ENCODE peak calls at places on chromosomes 2 and 18, in six cellular contexts. One of them, this sample, is unnamed.

GRCh38 chr2:215476424-215476823 is 40.6 kb upstream of the FN1 start:
- DNase-seq in heart left ventricle: no peak
- DNase-seq in PC-3: no peak
- DNase-seq in GM13976: no peak
- DNase-seq in BE2C: no peak
- DNase-seq in left ventricle myocardium inferior: no peak
- DNase-seq in this sample: no peak

GRCh38 chr2:226179010-226179409 is 620.6 kb downstream of the IRS1 start:
- DNase-seq in heart left ventricle: no peak
- DNase-seq in left ventricle myocardium inferior: no peak
- DNase-seq in GM13976: no peak
- DNase-seq in PC-3: peak
- DNase-seq in BE2C: no peak
- DNase-seq in this sample: no peak

GRCh38 chr2:233350708-233351107 is 3.6 kb upstream of the DGKD start:
- DNase-seq in GM13976: no peak
- DNase-seq in BE2C: peak
- DNase-seq in left ventricle myocardium inferior: no peak
- DNase-seq in PC-3: peak
- DNase-seq in heart left ventricle: no peak
- DNase-seq in this sample: no peak

GRCh38 chr18:24791736-24792135 is 331.3 kb downstream of the HRH4 start:
- DNase-seq in GM13976: no peak
- DNase-seq in PC-3: no peak
- DNase-seq in heart left ventricle: no peak
- DNase-seq in left ventricle myocardium inferior: no peak
- DNase-seq in BE2C: no peak
- DNase-seq in this sample: no peak

GRCh38 chr2:213766465-213766891 is 482.2 kb downstream of the SPAG16 start:
- DNase-seq in left ventricle myocardium inferior: no peak
- DNase-seq in BE2C: no peak
- DNase-seq in heart left ventricle: no peak
- DNase-seq in GM13976: peak
- DNase-seq in PC-3: no peak
- DNase-seq in this sample: no peak

GRCh38 chr2:120552800-120553471 is 182.7 kb upstream of the GLI2 start:
- DNase-seq in left ventricle myocardium inferior: peak
- DNase-seq in BE2C: peak
- DNase-seq in PC-3: peak
- DNase-seq in GM13976: no peak
- DNase-seq in heart left ventricle: peak
- DNase-seq in this sample: peak

GRCh38 chr2:218311543-218311884 is 19.2 kb upstream of the TMBIM1 start:
- DNase-seq in GM13976: no peak
- DNase-seq in heart left ventricle: no peak
- DNase-seq in PC-3: no peak
- DNase-seq in left ventricle myocardium inferior: no peak
- DNase-seq in BE2C: no peak
- DNase-seq in this sample: no peak

GRCh38 chr18:23833714-23834113 is 144.5 kb downstream of the LAMA3 start:
- DNase-seq in left ventricle myocardium inferior: no peak
- DNase-seq in GM13976: no peak
- DNase-seq in PC-3: no peak
- DNase-seq in heart left ventricle: no peak
- DNase-seq in BE2C: no peak
- DNase-seq in this sample: no peak

GRCh38 chr2:79271456-79271855 is 111.9 kb upstream of the REG3A start:
- DNase-seq in BE2C: no peak
- DNase-seq in left ventricle myocardium inferior: no peak
- DNase-seq in GM13976: no peak
- DNase-seq in heart left ventricle: no peak
- DNase-seq in PC-3: no peak
- DNase-seq in this sample: no peak

GRCh38 chr2:97970300-97971060 is 25.3 kb downstream of the TMEM131 start:
- DNase-seq in BE2C: no peak
- DNase-seq in left ventricle myocardium inferior: no peak
- DNase-seq in GM13976: no peak
- DNase-seq in heart left ventricle: no peak
- DNase-seq in PC-3: no peak
- DNase-seq in this sample: no peak

GRCh38 chr18:62131305-62131909 is 55.4 kb downstream of the PIGN start:
- DNase-seq in GM13976: peak
- DNase-seq in heart left ventricle: peak
- DNase-seq in left ventricle myocardium inferior: no peak
- DNase-seq in PC-3: peak
- DNase-seq in BE2C: peak
- DNase-seq in this sample: peak

GRCh38 chr2:128789776-128790455 is 471.2 kb upstream of the HS6ST1 start:
- DNase-seq in heart left ventricle: no peak
- DNase-seq in PC-3: no peak
- DNase-seq in BE2C: no peak
- DNase-seq in GM13976: no peak
- DNase-seq in left ventricle myocardium inferior: no peak
- DNase-seq in this sample: no peak

GRCh38 chr18:6891788-6892187 is 162.3 kb downstream of the ARHGAP28 start:
- DNase-seq in heart left ventricle: no peak
- DNase-seq in BE2C: no peak
- DNase-seq in GM13976: no peak
- DNase-seq in PC-3: peak
- DNase-seq in left ventricle myocardium inferior: no peak
- DNase-seq in this sample: no peak

GRCh38 chr18:46320928-46321855 is 217.0 kb downstream of the HAUS1 start:
- DNase-seq in BE2C: no peak
- DNase-seq in heart left ventricle: no peak
- DNase-seq in left ventricle myocardium inferior: no peak
- DNase-seq in PC-3: peak
- DNase-seq in GM13976: no peak
- DNase-seq in this sample: no peak

GRCh38 chr18:3394648-3395047 is 55.3 kb upstream of the TGIF1 start:
- DNase-seq in PC-3: no peak
- DNase-seq in heart left ventricle: no peak
- DNase-seq in left ventricle myocardium inferior: no peak
- DNase-seq in BE2C: no peak
- DNase-seq in GM13976: no peak
- DNase-seq in this sample: no peak

GRCh38 chr2:239019193-239019581 is 171.3 kb downstream of the TWIST2 start:
- DNase-seq in GM13976: no peak
- DNase-seq in heart left ventricle: no peak
- DNase-seq in BE2C: no peak
- DNase-seq in PC-3: no peak
- DNase-seq in left ventricle myocardium inferior: no peak
- DNase-seq in this sample: no peak

GRCh38 chr2:88131999-88132368 is 4.1 kb upstream of the FABP1 start:
- DNase-seq in PC-3: no peak
- DNase-seq in left ventricle myocardium inferior: no peak
- DNase-seq in heart left ventricle: no peak
- DNase-seq in BE2C: no peak
- DNase-seq in GM13976: no peak
- DNase-seq in this sample: no peak

GRCh38 chr18:76307293-76307690 is 187.8 kb downstream of the ZNF516 start:
- DNase-seq in left ventricle myocardium inferior: no peak
- DNase-seq in PC-3: no peak
- DNase-seq in BE2C: no peak
- DNase-seq in heart left ventricle: no peak
- DNase-seq in GM13976: no peak
- DNase-seq in this sample: no peak

GRCh38 chr2:25309402-25309801 is 32.3 kb downstream of the DNMT3A start:
- DNase-seq in left ventricle myocardium inferior: peak
- DNase-seq in PC-3: peak
- DNase-seq in BE2C: peak
- DNase-seq in heart left ventricle: no peak
- DNase-seq in GM13976: peak
- DNase-seq in this sample: no peak

GRCh38 chr18:28095631-28096030 is 81.3 kb downstream of the CDH2 start:
- DNase-seq in GM13976: no peak
- DNase-seq in PC-3: no peak
- DNase-seq in left ventricle myocardium inferior: no peak
- DNase-seq in BE2C: no peak
- DNase-seq in heart left ventricle: no peak
- DNase-seq in this sample: no peak

GRCh38 chr18:8988262-8988871 is 114.1 kb upstream of the NDUFV2 start:
- DNase-seq in PC-3: peak
- DNase-seq in GM13976: peak
- DNase-seq in left ventricle myocardium inferior: peak
- DNase-seq in heart left ventricle: peak
- DNase-seq in BE2C: peak
- DNase-seq in this sample: peak

GRCh38 chr2:98252394-98252793 is 93.9 kb upstream of the CNGA3 start:
- DNase-seq in PC-3: no peak
- DNase-seq in heart left ventricle: no peak
- DNase-seq in BE2C: no peak
- DNase-seq in left ventricle myocardium inferior: no peak
- DNase-seq in GM13976: peak
- DNase-seq in this sample: no peak

GRCh38 chr2:152686308-152686707 is 31.0 kb downstream of the PRPF40A start:
- DNase-seq in GM13976: no peak
- DNase-seq in BE2C: no peak
- DNase-seq in heart left ventricle: no peak
- DNase-seq in left ventricle myocardium inferior: no peak
- DNase-seq in PC-3: no peak
- DNase-seq in this sample: no peak

GRCh38 chr2:152678808-152679207 is 38.5 kb downstream of the PRPF40A start:
- DNase-seq in heart left ventricle: no peak
- DNase-seq in PC-3: no peak
- DNase-seq in BE2C: no peak
- DNase-seq in left ventricle myocardium inferior: no peak
- DNase-seq in GM13976: no peak
- DNase-seq in this sample: no peak

GRCh38 chr2:152683400-152683799 is 33.9 kb downstream of the PRPF40A start:
- DNase-seq in GM13976: no peak
- DNase-seq in PC-3: no peak
- DNase-seq in left ventricle myocardium inferior: no peak
- DNase-seq in BE2C: no peak
- DNase-seq in heart left ventricle: no peak
- DNase-seq in this sample: no peak

DNA sequence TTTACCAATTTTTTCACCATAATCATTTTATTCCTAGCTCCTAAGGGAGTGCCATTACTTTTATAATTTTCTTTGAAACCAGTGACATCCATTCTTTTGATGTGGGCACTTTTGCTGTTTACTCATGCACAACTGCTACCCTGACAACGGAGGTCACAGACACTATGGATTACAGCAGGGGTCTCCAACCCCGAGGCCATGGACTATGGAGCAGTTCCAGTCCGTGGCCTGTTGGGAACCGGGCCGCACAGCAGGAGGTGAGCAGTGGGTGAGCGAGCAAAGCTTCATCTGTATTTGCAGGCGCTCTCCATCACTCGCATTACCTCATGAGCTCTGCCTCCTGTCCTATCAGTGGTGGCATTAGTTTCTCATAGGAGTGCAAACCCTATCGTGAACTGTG is 34.6 kb downstream of the PRPF40A start:
- DNase-seq in heart left ventricle: no peak
- DNase-seq in left ventricle myocardium inferior: no peak
- DNase-seq in PC-3: no peak
- DNase-seq in BE2C: peak
- DNase-seq in GM13976: no peak
- DNase-seq in this sample: no peak
- TF ChIP-seq CTCF in heart left ventricle: no peak
- TF ChIP-seq CTCF in left ventricle myocardium inferior: no peak
- TF ChIP-seq CTCF in PC-3: no peak
- TF ChIP-seq CTCF in BE2C: no peak
- TF ChIP-seq CTCF in GM13976: no peak
- TF ChIP-seq CTCF in this sample: no peak

DNA sequence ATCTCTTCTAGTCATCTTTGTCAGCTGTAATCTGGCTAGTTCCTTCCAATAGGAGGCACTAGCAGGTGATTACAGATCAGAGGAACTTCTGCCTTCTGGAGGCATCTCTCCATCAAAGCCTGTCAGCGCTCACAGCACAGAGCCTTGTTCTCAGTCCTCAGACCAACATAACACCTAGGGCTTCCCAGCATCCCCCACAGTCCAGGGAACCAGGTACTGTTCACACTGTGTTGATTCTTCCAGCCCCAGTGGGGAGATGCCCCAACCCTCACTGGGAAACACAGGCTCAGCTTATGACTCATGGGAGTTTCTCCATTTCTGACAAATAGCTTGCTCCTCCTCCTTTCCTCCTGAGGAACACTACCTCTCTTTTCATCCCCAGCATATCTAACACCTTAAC is 601.7 kb downstream of the CBLN2 start:
- DNase-seq in BE2C: no peak
- DNase-seq in GM13976: no peak
- DNase-seq in left ventricle myocardium inferior: no peak
- DNase-seq in PC-3: no peak
- DNase-seq in heart left ventricle: no peak
- DNase-seq in this sample: no peak
- TF ChIP-seq CTCF in BE2C: no peak
- TF ChIP-seq CTCF in GM13976: no peak
- TF ChIP-seq CTCF in left ventricle myocardium inferior: no peak
- TF ChIP-seq CTCF in PC-3: no peak
- TF ChIP-seq CTCF in heart left ventricle: no peak
- TF ChIP-seq CTCF in this sample: no peak

GRCh38 chr2:163611557-163611906 is 124.3 kb downstream of the FIGN start:
- DNase-seq in PC-3: no peak
- DNase-seq in GM13976: no peak
- DNase-seq in heart left ventricle: no peak
- DNase-seq in BE2C: no peak
- DNase-seq in left ventricle myocardium inferior: no peak
- DNase-seq in this sample: no peak
- TF ChIP-seq CTCF in PC-3: no peak
- TF ChIP-seq CTCF in GM13976: no peak
- TF ChIP-seq CTCF in heart left ventricle: no peak
- TF ChIP-seq CTCF in BE2C: no peak
- TF ChIP-seq CTCF in left ventricle myocardium inferior: no peak
- TF ChIP-seq CTCF in this sample: no peak

GRCh38 chr18:11728247-11728646 is 39.2 kb downstream of the GNAL start:
- DNase-seq in PC-3: peak
- DNase-seq in BE2C: no peak
- DNase-seq in GM13976: peak
- DNase-seq in heart left ventricle: no peak
- DNase-seq in left ventricle myocardium inferior: no peak
- DNase-seq in this sample: no peak
- TF ChIP-seq CTCF in PC-3: peak
- TF ChIP-seq CTCF in BE2C: no peak
- TF ChIP-seq CTCF in GM13976: no peak
- TF ChIP-seq CTCF in heart left ventricle: no peak
- TF ChIP-seq CTCF in left ventricle myocardium inferior: peak
- TF ChIP-seq CTCF in this sample: no peak